ENCODE peak calls at places on chromosomes 1 and 21, in six cellular contexts. P, Z, V, K, C and N are unnamed samples.

GRCh38 chr21:36504067-36505058 is 24.4 kb upstream of the CLDN14 start:
- DNase-seq in P (no peak), Z (no peak), V (peak), K (peak), C (no peak), N (peak)

GRCh38 chr1:67537647-67538018 is 107.4 kb upstream of the SERBP1 start:
- DNase-seq in P (no peak), Z (no peak), V (no peak), K (no peak), C (no peak), N (no peak)

GRCh38 chr1:167447521-167448136 is 70.7 kb downstream of the CD247 start:
- DNase-seq in P (no peak), Z (no peak), V (peak), K (no peak), C (no peak), N (peak)

GRCh38 chr1:158793604-158794003 is 12.6 kb upstream of the OR6N2 start:
- DNase-seq in P (no peak), Z (no peak), V (no peak), K (no peak), C (no peak), N (peak)

GRCh38 chr1:29850358-29850757 is 614.0 kb downstream of the PTPRU start:
- DNase-seq in P (no peak), Z (no peak), V (no peak), K (no peak), C (no peak), N (no peak)

GRCh38 chr1:228082975-228083870 is 715 bp downstream of the ARF1 start:
- DNase-seq in P (peak), Z (no peak), V (no peak), K (peak), C (no peak), N (no peak)

GRCh38 chr21:33817136-33817535 is 98.5 kb downstream of the ATP5PO start:
- DNase-seq in P (no peak), Z (no peak), V (no peak), K (no peak), C (no peak), N (no peak)

GRCh38 chr1:151713044-151713443 is 3.6 kb downstream of the CELF3 start:
- DNase-seq in P (no peak), Z (no peak), V (no peak), K (no peak), C (no peak), N (no peak)

GRCh38 chr1:68321084-68321685 is 88.9 kb upstream of the WLS start:
- DNase-seq in P (peak), Z (no peak), V (no peak), K (peak), C (no peak), N (no peak)

GRCh38 chr1:32197837-32198236 is 2.6 kb upstream of the CCDC28B start:
- DNase-seq in P (no peak), Z (no peak), V (no peak), K (no peak), C (no peak), N (no peak)

GRCh38 chr1:205319081-205320018 is 2.2 kb downstream of the NUAK2 start:
- DNase-seq in P (peak), Z (no peak), V (no peak), K (peak), C (no peak), N (peak)

GRCh38 chr1:89518116-89518780 is 6.4 kb upstream of the LRRC8B start:
- DNase-seq in P (no peak), Z (no peak), V (no peak), K (no peak), C (no peak), N (no peak)

GRCh38 chr1:228803421-228803820 is 68.1 kb downstream of the RHOU start:
- DNase-seq in P (no peak), Z (no peak), V (no peak), K (no peak), C (no peak), N (no peak)

GRCh38 chr1:173418107-173418985 is 58.8 kb upstream of the PRDX6 start:
- DNase-seq in P (no peak), Z (no peak), V (no peak), K (no peak), C (no peak), N (no peak)

GRCh38 chr21:45596704-45597318 is 46.7 kb upstream of the PCBP3 start:
- DNase-seq in P (peak), Z (no peak), V (peak), K (peak), C (peak), N (peak)

GRCh38 chr1:60621524-60621923 is 460.8 kb upstream of the NFIA start:
- DNase-seq in P (peak), Z (no peak), V (no peak), K (no peak), C (no peak), N (no peak)

GRCh38 chr1:231160851-231161710 is 777 bp upstream of the TRIM67 start:
- DNase-seq in P (no peak), Z (peak), V (no peak), K (peak), C (no peak), N (no peak)

GRCh38 chr21:45304161-45304830 is 16.6 kb upstream of the POFUT2 start:
- DNase-seq in P (peak), Z (no peak), V (no peak), K (no peak), C (no peak), N (no peak)

GRCh38 chr21:38531610-38532009 is 33.3 kb upstream of the ERG start:
- DNase-seq in P (no peak), Z (no peak), V (no peak), K (no peak), C (no peak), N (no peak)

GRCh38 chr1:208007938-208008342 is 97.0 kb upstream of the CD34 start:
- DNase-seq in P (no peak), Z (no peak), V (no peak), K (no peak), C (no peak), N (no peak)

GRCh38 chr1:28450561-28450960 is 55.3 kb upstream of the RCC1 start:
- DNase-seq in P (no peak), Z (no peak), V (no peak), K (no peak), C (no peak), N (no peak)

GRCh38 chr1:108000620-108001105 is 35.7 kb upstream of the VAV3 start:
- DNase-seq in P (peak), Z (no peak), V (peak), K (peak), C (no peak), N (no peak)

GRCh38 chr1:119582801-119583200 is 65.3 kb downstream of the ZNF697 start:
- DNase-seq in P (peak), Z (peak), V (peak), K (peak), C (no peak), N (no peak)

GRCh38 chr1:227343201-227343600 is 24.9 kb upstream of the CDC42BPA start:
- DNase-seq in P (no peak), Z (no peak), V (no peak), K (no peak), C (no peak), N (no peak)

GRCh38 chr21:14078746-14079375 is 131.9 kb downstream of the LIPI start:
- DNase-seq in P (no peak), Z (no peak), V (no peak), K (no peak), C (no peak), N (no peak)

GRCh38 chr1:2322593-2323295 is 68.6 kb downstream of the MORN1 start:
- DNase-seq in P (peak), Z (no peak), V (no peak), K (no peak), C (no peak), N (no peak)

GRCh38 chr1:12556368-12556930 is 61.6 kb downstream of the DHRS3 start:
- DNase-seq in P (no peak), Z (no peak), V (no peak), K (no peak), C (no peak), N (no peak)